ENCODE peak calls at places on chromosome 21, in ten cellular contexts. U, R, A, P, L, W, E, J, B and S are unnamed samples.
A peak's percentile ranks its signal among the peaks of the same experiment; 100 is the strongest.

GRCh38 chr21:43879348-43880110 is 14.5 kb downstream of the AGPAT3 start:
- DNase-seq in P (no peak), J (no peak), E (no peak), B (no peak), U (no peak), L (no peak), R (no peak), A (no peak), W (no peak), S (no peak)

GRCh38 chr21:42465008-42465878 is 30.8 kb downstream of the RSPH1 start:
- DNase-seq in P (no peak), B (no peak), W (peak; percentile 22), L (peak; percentile 81), R (peak; percentile 48), J (no peak), A (peak; percentile 22), U (no peak), E (no peak), S (no peak)

GRCh38 chr21:33821580-33822322 is 93.9 kb downstream of the ATP5PO start:
- DNase-seq in P (no peak), W (no peak), A (no peak), L (no peak), R (no peak), J (no peak), E (no peak), U (peak; percentile 27), B (peak; percentile 13), S (no peak)

GRCh38 chr21:26783801-26784200 is 61.4 kb downstream of the ADAMTS1 start:
- DNase-seq in L (no peak), P (no peak), E (no peak), J (no peak), A (no peak), R (no peak), U (no peak), B (no peak), W (no peak), S (no peak)

GRCh38 chr21:31865429-31865970 is 7.3 kb upstream of the HUNK start:
- DNase-seq in A (no peak), P (no peak), L (no peak), J (no peak), B (no peak), R (no peak), U (no peak), E (no peak), W (no peak), S (no peak)

GRCh38 chr21:33029975-33030461 is 4.3 kb downstream of the OLIG2 start:
- DNase-seq in R (no peak), E (no peak), W (no peak), A (no peak), J (no peak), L (no peak), P (no peak), B (no peak), U (no peak), S (no peak)

GRCh38 chr21:37155216-37155615 is 82.2 kb downstream of the TTC3 start:
- DNase-seq in B (no peak), E (no peak), L (no peak), R (no peak), P (no peak), J (no peak), A (no peak), U (peak; percentile 77), W (peak; percentile 3), S (peak; percentile 25)

GRCh38 chr21:41322496-41323382 is 6.1 kb downstream of the FAM3B start:
- DNase-seq in E (no peak), L (no peak), U (no peak), P (no peak), A (no peak), W (no peak), R (no peak), B (peak; percentile 99), J (no peak), S (no peak)

GRCh38 chr21:46154955-46155513 is 345 bp downstream of the FTCD start:
- DNase-seq in U (no peak), P (no peak), E (no peak), B (no peak), J (no peak), R (no peak), L (no peak), A (no peak), W (no peak), S (no peak)

GRCh38 chr21:21481238-21481637 is 483.0 kb downstream of the NCAM2 start:
- DNase-seq in B (no peak), L (no peak), E (no peak), U (no peak), A (no peak), W (no peak), P (peak; percentile 2), R (no peak), J (no peak), S (no peak)

GRCh38 chr21:19941626-19942025 is 1056.6 kb upstream of the NCAM2 start:
- DNase-seq in P (no peak), L (no peak), A (no peak), B (no peak), E (no peak), R (no peak), U (no peak), W (no peak), J (no peak), S (no peak)

GRCh38 chr21:45280178-45280821 is 7.4 kb downstream of the POFUT2 start:
- DNase-seq in J (no peak), E (no peak), A (no peak), U (no peak), W (no peak), P (no peak), B (no peak), L (no peak), R (no peak), S (no peak)

GRCh38 chr21:44087426-44088400 is 19.5 kb upstream of the PWP2 start:
- DNase-seq in A (no peak), R (no peak), L (no peak), B (no peak), W (no peak), P (no peak), U (no peak), E (no peak), J (no peak), S (no peak)

DNA sequence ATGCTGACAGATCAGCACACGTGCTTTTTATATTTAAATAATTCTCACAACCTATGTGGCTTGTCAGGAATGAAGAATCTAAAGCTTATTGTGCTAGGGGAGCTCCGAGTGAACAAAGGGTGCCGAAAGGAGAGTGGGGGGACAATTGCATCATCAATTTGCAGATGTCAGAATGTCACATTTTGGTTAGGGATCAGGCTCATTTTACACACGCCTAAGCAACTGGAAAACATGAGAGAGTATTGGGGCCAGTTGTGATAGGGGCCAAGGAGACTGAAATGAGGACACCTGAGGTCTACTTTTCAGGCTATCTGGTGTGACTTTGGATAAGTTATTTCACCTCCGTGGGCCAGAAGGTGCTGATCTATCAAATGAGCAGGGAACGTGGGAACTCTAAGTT is 31.8 kb downstream of the RUNX1 start:
- DNase-seq in A (no peak), U (no peak), P (no peak), L (no peak), J (no peak), R (no peak), B (no peak), W (no peak), E (no peak), S (no peak)
- H3K4me3 ChIP-seq in A (no peak overlapping the region), U (no peak overlapping the region), P (no peak overlapping the region), L (no peak overlapping the region), J (no peak overlapping the region), R (no peak overlapping the region), B (no peak overlapping the region), W (no peak overlapping the region), E (no peak overlapping the region), S (no peak overlapping the region)

GRCh38 chr21:38659936-38660332 is 145.8 kb upstream of the ETS2 start:
- DNase-seq in W (no peak), P (no peak), J (no peak), U (no peak), L (no peak), R (no peak), E (no peak), B (no peak), A (no peak), S (no peak)
- H3K4me3 ChIP-seq in W (no peak overlapping the region), P (no peak overlapping the region), J (peak overlapping the region; percentile 47), U (no peak overlapping the region), L (no peak overlapping the region), R (no peak overlapping the region), E (peak overlapping the region; percentile 62), B (no peak overlapping the region), A (no peak overlapping the region), S (no peak overlapping the region)

GRCh38 chr21:25564349-25564948 is 42.8 kb downstream of the MRPL39 start:
- DNase-seq in U (no peak), P (no peak), A (no peak), J (no peak), W (no peak), B (no peak), R (no peak), L (no peak), E (no peak), S (no peak)
- H3K4me3 ChIP-seq in U (no peak overlapping the region), P (no peak overlapping the region), A (no peak overlapping the region), J (no peak overlapping the region), W (no peak overlapping the region), B (no peak overlapping the region), R (no peak overlapping the region), L (no peak overlapping the region), E (no peak overlapping the region), S (no peak overlapping the region)

GRCh38 chr21:28427356-28428022 is 565.2 kb downstream of the LTN1 start:
- DNase-seq in U (no peak), B (no peak), W (peak; percentile 82), R (no peak), E (no peak), J (no peak), P (peak; percentile 45), A (no peak), L (no peak), S (no peak)
- H3K4me3 ChIP-seq in U (no peak overlapping the region), B (no peak overlapping the region), W (no peak overlapping the region), R (no peak overlapping the region), E (no peak overlapping the region), J (no peak overlapping the region), P (no peak overlapping the region), A (no peak overlapping the region), L (no peak overlapping the region), S (no peak overlapping the region)